ENCODE peak calls at places on chromosomes 2 and 18, in nine cellular contexts. Z is right cardiac atrium; F is AG10803; B is left lung; H is lower lobe of right lung; Y is CD8-positive, alpha-beta memory T cell; X is choroid plexus epithelial cell; D is epithelial cell of esophagus; M is dorsolateral prefrontal cortex. O is an unnamed sample.
A peak's percentile ranks its signal among the peaks of the same experiment; 100 is the strongest.

GRCh38 chr2:147182260-147182659 is 662.6 kb upstream of the ACVR2A start:
- DNase-seq in Z (no peak), F (no peak), B (no peak), H (no peak), Y (peak; percentile 1), X (no peak), D (peak; percentile 88), M (no peak), O (no peak)

GRCh38 chr18:48002933-48003365 is 72.5 kb upstream of the SMAD2 start:
- DNase-seq in Z (peak; percentile 62), F (peak; percentile 66), B (peak; percentile 82), H (peak; percentile 65), Y (no peak), X (peak; percentile 25), D (peak; percentile 73), M (no peak), O (peak; percentile 87)

GRCh38 chr2:88843061-88843460 is 151.6 kb downstream of the RPIA start:
- DNase-seq in Z (no peak), F (no peak), B (no peak), H (no peak), Y (no peak), X (no peak), D (no peak), M (no peak), O (no peak)

GRCh38 chr2:215828528-215829184 is 184.7 kb downstream of the MREG start:
- DNase-seq in Z (peak; percentile 52), F (peak; percentile 56), B (peak; percentile 69), H (peak; percentile 79), Y (peak; percentile 3), X (peak; percentile 92), D (peak; percentile 80), M (no peak), O (no peak)

GRCh38 chr2:23904692-23905091 is 22.2 kb downstream of the ATAD2B start:
- DNase-seq in Z (no peak), F (peak; percentile 68), B (no peak), H (no peak), Y (no peak), X (peak; percentile 75), D (no peak), M (no peak), O (no peak)

GRCh38 chr2:156331572-156332451 is 709 bp downstream of the NR4A2 start:
- DNase-seq in Z (peak; percentile 69), F (peak; percentile 85), B (peak; percentile 88), H (peak; percentile 86), Y (no peak), X (peak; percentile 83), D (peak; percentile 84), M (no peak), O (peak; percentile 89)

GRCh38 chr2:28423856-28424605 is 31.4 kb downstream of the FOSL2 start:
- DNase-seq in Z (no peak), F (no peak), B (no peak), H (peak; percentile 71), Y (no peak), X (no peak), D (no peak), M (no peak), O (no peak)

GRCh38 chr2:48482774-48483173 is 47.2 kb upstream of the STON1 start:
- DNase-seq in Z (no peak), F (no peak), B (no peak), H (no peak), Y (no peak), X (peak; percentile 21), D (peak; percentile 88), M (no peak), O (no peak)

GRCh38 chr2:113157108-113157896 is 16.5 kb upstream of the PSD4 start:
- DNase-seq in Z (no peak), F (no peak), B (peak; percentile 89), H (peak; percentile 81), Y (peak; percentile 30), X (peak; percentile 7), D (peak; percentile 75), M (no peak), O (peak; percentile 87)

GRCh38 chr2:108593547-108594098 is 59.4 kb downstream of the LIMS1 start:
- DNase-seq in Z (no peak), F (peak; percentile 95), B (no peak), H (no peak), Y (no peak), X (peak; percentile 75), D (peak; percentile 87), M (no peak), O (no peak)
- H3K4me3 ChIP-seq in Z (no peak overlapping the region), F (no peak overlapping the region), B (no peak overlapping the region), H (no peak overlapping the region), Y (no peak overlapping the region), X (no peak overlapping the region), D (no peak overlapping the region), M (no peak overlapping the region), O (no peak overlapping the region)

GRCh38 chr2:174763793-174764179 is 486 bp downstream of the CHRNA1 start:
- DNase-seq in Z (no peak), F (no peak), B (no peak), H (no peak), Y (no peak), X (no peak), D (no peak), M (no peak), O (no peak)
- H3K4me3 ChIP-seq in Z (no peak overlapping the region), F (no peak overlapping the region), B (no peak overlapping the region), H (no peak overlapping the region), Y (no peak overlapping the region), X (no peak overlapping the region), D (no peak overlapping the region), M (no peak overlapping the region), O (no peak overlapping the region)

GRCh38 chr2:199465390-199465789 is 7.7 kb upstream of the SATB2 start:
- DNase-seq in Z (no peak), F (no peak), B (no peak), H (no peak), Y (no peak), X (no peak), D (no peak), M (no peak), O (no peak)

GRCh38 chr2:199465988-199466703 is 8.4 kb upstream of the SATB2 start:
- DNase-seq in Z (no peak), F (no peak), B (no peak), H (no peak), Y (no peak), X (no peak), D (no peak), M (no peak), O (no peak)

GRCh38 chr2:199463000-199463692 is 5.4 kb upstream of the SATB2 start:
- DNase-seq in Z (peak; percentile 68), F (peak; percentile 75), B (peak; percentile 92), H (peak; percentile 77), Y (no peak), X (peak; percentile 38), D (peak; percentile 44), M (peak; percentile 67), O (peak; percentile 91)

GRCh38 chr2:199463708-199464613 is 6.2 kb upstream of the SATB2 start:
- DNase-seq in Z (no peak), F (peak; percentile 27), B (peak; percentile 72), H (no peak), Y (no peak), X (no peak), D (no peak), M (no peak), O (peak; percentile 77)

GRCh38 chr2:199464614-199465352 is 7.0 kb upstream of the SATB2 start:
- DNase-seq in Z (no peak), F (no peak), B (peak; percentile 59), H (no peak), Y (no peak), X (no peak), D (no peak), M (no peak), O (no peak)
- H3K4me3 ChIP-seq in Z (no peak overlapping the region), F (no peak overlapping the region), B (no peak overlapping the region), H (no peak overlapping the region), Y (no peak overlapping the region), X (no peak overlapping the region), D (no peak overlapping the region), M (peak overlapping the region; percentile 85), O (no peak overlapping the region)

GRCh38 chr2:216932113-216932512 is 72.2 kb upstream of the TNP1 start:
- DNase-seq in Z (no peak), F (no peak), B (no peak), H (no peak), Y (no peak), X (no peak), D (no peak), M (no peak), O (no peak)

GRCh38 chr2:216932806-216933579 is 73.1 kb upstream of the TNP1 start:
- DNase-seq in Z (no peak), F (no peak), B (no peak), H (no peak), Y (no peak), X (no peak), D (no peak), M (no peak), O (no peak)

GRCh38 chr2:216934151-216934550 is 74.3 kb upstream of the TNP1 start:
- DNase-seq in Z (peak; percentile 27), F (no peak), B (no peak), H (no peak), Y (no peak), X (no peak), D (no peak), M (no peak), O (no peak)

GRCh38 chr2:216936954-216937357 is 77.1 kb upstream of the TNP1 start:
- DNase-seq in Z (peak; percentile 34), F (no peak), B (no peak), H (no peak), Y (no peak), X (no peak), D (peak; percentile 20), M (no peak), O (no peak)

GRCh38 chr2:216934623-216935022 is 74.8 kb upstream of the TNP1 start:
- DNase-seq in Z (no peak), F (no peak), B (no peak), H (no peak), Y (no peak), X (no peak), D (no peak), M (no peak), O (no peak)
- H3K4me3 ChIP-seq in Z (no peak overlapping the region), F (no peak overlapping the region), B (no peak overlapping the region), H (no peak overlapping the region), Y (no peak overlapping the region), X (no peak overlapping the region), D (no peak overlapping the region), M (no peak overlapping the region), O (no peak overlapping the region)

O was measured in spleen.